ENCODE peak calls at places on chromosome 19, in five cellular contexts. D is activated CD8-positive, alpha-beta T cell treated with anti-CD3 and anti-CD28 coated beads for 36 hours; V is nephron progenitor cell; A is AG04450; F is HCT116. K is an unnamed sample.

GRCh38 chr19:9786342-9786741 is 17.8 kb upstream of the ZNF846 start:
- DNase-seq in D (no peak), V (no peak), F (no peak), A (no peak), K (no peak)

GRCh38 chr19:48780684-48781391 is 25.5 kb downstream of the FGF21 start:
- DNase-seq in D (no peak), V (no peak), A (no peak), F (no peak), K (no peak)

GRCh38 chr19:53808710-53809125 is 15.4 kb downstream of the NLRP12 start:
- DNase-seq in F (peak), V (no peak), D (no peak), A (no peak), K (no peak)

GRCh38 chr19:28466107-28467045 is 746.6 kb downstream of the UQCRFS1 start:
- DNase-seq in A (no peak), D (peak), V (peak), F (no peak), K (no peak)

GRCh38 chr19:13953021-13953531 is 767 bp downstream of the DCAF15 start:
- DNase-seq in A (no peak), F (no peak), V (no peak), D (peak), K (no peak)

GRCh38 chr19:6222884-6223283 is 56.9 kb downstream of the MLLT1 start:
- DNase-seq in D (no peak), V (no peak), F (no peak), A (no peak), K (no peak)

GRCh38 chr19:40147693-40148347 is 43.4 kb upstream of the MAP3K10 start:
- DNase-seq in F (no peak), A (peak), V (no peak), D (peak), K (peak)

GRCh38 chr19:40380199-40381037 is 9.6 kb downstream of the HIPK4 start:
- DNase-seq in V (no peak), F (no peak), A (no peak), D (no peak), K (no peak)

GRCh38 chr19:38252935-38253691 is 3.1 kb downstream of the PPP1R14A start:
- DNase-seq in D (no peak), V (peak), F (no peak), A (no peak), K (no peak)

GRCh38 chr19:7550169-7550770 is 14.8 kb downstream of the PNPLA6 start:
- DNase-seq in V (no peak), A (no peak), D (no peak), F (no peak), K (no peak)

GRCh38 chr19:18279516-18280246 is 1.7 kb downstream of the JUND start:
- DNase-seq in F (peak), V (peak), D (peak), A (peak), K (peak)

GRCh38 chr19:18281082-18282020 is at the start of gene JUND:
- DNase-seq in F (peak), V (peak), D (peak), A (peak), K (peak)

GRCh38 chr19:18280247-18281081 is 958 bp downstream of the JUND start:
- DNase-seq in V (peak), A (no peak), D (peak), F (no peak), K (no peak)

GRCh38 chr19:18279266-18279515 is 2.2 kb downstream of the JUND start:
- DNase-seq in A (no peak), F (no peak), V (no peak), D (no peak), K (no peak)

GRCh38 chr19:18278521-18279265 is 2.7 kb downstream of the JUND start:
- DNase-seq in F (no peak), V (peak), D (peak), A (no peak), K (no peak)
- TF ChIP-seq CTCF in F (peak), V (no peak), D (no peak), A (peak), K (peak)

GRCh38 chr19:32357720-32358119 is 12.3 kb downstream of the ZNF507 start:
- DNase-seq in V (no peak), A (no peak), F (no peak), D (no peak), K (no peak)
- TF ChIP-seq CTCF in V (no peak), A (peak), F (peak), D (no peak), K (no peak)

GRCh38 chr19:42291437-42291815 is 10.5 kb upstream of the PRR19 start:
- DNase-seq in A (no peak), D (no peak), V (no peak), F (no peak), K (no peak)

GRCh38 chr19:42290136-42290522 is 11.8 kb upstream of the PRR19 start:
- DNase-seq in D (no peak), A (no peak), F (no peak), V (no peak), K (no peak)

GRCh38 chr19:42292042-42292960 is 9.6 kb upstream of the PRR19 start:
- DNase-seq in D (no peak), V (no peak), F (no peak), A (no peak), K (no peak)

GRCh38 chr19:42289556-42290041 is 12.3 kb upstream of the PRR19 start:
- DNase-seq in D (no peak), V (no peak), F (no peak), A (no peak), K (no peak)

DNA sequence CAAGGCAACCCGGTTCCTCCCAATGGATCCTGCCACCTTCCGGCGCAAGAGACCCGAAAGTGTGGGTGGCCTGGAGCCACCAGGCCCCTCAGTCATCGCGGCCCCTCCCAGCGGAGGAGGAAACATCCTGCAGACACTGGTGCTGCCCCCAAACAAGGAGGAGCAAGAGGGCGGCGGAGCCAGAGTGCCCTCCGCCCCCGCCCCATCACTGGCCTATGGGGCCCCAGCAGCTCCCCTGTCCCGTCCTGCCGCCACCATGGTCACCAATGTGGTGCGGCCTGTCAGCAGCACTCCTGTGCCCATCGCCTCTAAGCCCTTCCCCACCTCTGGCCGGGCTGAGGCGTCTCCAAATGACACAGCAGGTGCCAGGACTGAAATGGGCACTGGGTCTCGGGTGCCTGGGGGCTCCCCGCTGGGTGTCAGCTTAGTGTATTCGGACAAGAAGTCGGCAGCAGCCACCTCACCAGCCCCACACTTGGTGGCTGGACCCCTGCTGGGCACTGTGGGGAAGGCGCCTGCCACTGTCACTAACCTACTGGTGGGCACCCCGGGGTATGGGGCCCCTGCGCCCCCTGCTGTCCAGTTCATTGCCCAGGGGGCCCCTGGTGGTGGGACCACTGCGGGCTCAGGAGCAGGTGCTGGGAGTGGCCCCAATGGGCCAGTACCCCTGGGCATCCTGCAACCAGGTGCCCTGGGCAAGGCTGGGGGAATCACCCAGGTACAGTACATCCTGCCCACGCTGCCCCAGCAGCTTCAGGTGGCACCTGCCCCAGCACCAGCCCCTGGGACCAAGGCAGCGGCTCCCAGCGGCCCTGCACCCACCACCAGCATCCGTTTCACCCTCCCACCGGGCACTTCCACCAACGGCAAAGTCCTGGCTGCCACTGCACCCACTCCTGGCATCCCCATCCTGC is 11.2 kb upstream of the PRR19 start:
- DNase-seq in A (no peak), D (peak), F (no peak), V (peak), K (no peak)
- TF ChIP-seq CTCF in A (peak), D (peak), F (peak), V (peak), K (peak)

GRCh38 chr19:2478324-2478755 is 2.4 kb downstream of the GADD45B start:
- DNase-seq in D (peak), A (no peak), V (peak), F (no peak), K (no peak)
- TF ChIP-seq CTCF in D (peak), A (peak), V (no peak), F (no peak), K (peak)

DNA sequence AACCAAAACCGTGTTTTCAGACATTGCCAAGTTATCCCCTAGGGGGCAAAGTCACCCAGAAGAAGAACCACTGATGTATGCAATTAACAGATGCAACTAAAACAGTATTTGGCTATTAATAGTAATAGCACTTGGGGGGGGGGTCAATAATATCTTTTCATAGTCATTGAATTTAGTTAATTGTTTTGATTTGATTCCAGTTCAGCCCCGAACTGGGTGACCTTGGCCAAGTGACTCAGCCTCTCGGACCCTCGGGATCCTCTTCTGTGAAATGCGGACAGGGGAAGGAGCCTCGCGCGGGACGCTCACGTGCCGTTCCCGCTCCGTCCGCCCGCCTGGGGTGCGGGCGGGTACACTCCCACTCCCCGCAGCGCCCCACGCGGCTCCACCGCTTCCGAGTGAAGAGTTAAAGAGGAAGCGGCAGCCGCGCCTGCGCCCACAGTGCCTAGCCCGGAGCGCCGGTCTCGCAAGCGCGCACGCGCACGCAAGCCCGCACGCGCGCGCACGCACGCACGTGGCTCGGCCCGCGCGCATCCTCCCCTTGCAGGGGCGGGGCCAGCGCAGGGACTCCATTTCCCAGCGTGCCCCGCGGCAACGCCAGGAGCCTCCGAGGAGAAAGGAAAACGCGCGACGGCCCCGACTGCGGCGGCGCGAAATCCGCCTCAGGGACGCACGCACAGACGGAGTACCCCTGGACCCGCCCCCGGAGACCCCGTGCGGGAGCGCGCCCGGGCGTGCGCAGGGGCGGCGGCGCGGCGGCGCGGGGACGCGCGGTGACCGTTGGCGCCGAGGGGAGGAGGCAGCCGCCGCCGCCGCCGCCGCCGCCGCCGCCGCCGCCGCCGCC is at the start of gene DAZAP1:
- DNase-seq in F (peak), A (peak), V (peak), D (peak), K (peak)
- TF ChIP-seq CTCF in F (peak), A (peak), V (peak), D (peak), K (peak)

GRCh38 chr19:50537306-50537685 is 23.6 kb upstream of the ASPDH start:
- DNase-seq in A (no peak), V (no peak), F (no peak), D (no peak), K (no peak)

GRCh38 chr19:50537769-50538230 is 24.1 kb upstream of the ASPDH start:
- DNase-seq in D (peak), A (peak), F (peak), V (peak), K (peak)

GRCh38 chr19:50535672-50536071 is 22.0 kb upstream of the ASPDH start:
- DNase-seq in F (no peak), D (no peak), A (no peak), V (no peak), K (no peak)

GRCh38 chr19:50534478-50534877 is 20.8 kb upstream of the ASPDH start:
- DNase-seq in F (no peak), V (no peak), A (no peak), D (no peak), K (no peak)

DNA sequence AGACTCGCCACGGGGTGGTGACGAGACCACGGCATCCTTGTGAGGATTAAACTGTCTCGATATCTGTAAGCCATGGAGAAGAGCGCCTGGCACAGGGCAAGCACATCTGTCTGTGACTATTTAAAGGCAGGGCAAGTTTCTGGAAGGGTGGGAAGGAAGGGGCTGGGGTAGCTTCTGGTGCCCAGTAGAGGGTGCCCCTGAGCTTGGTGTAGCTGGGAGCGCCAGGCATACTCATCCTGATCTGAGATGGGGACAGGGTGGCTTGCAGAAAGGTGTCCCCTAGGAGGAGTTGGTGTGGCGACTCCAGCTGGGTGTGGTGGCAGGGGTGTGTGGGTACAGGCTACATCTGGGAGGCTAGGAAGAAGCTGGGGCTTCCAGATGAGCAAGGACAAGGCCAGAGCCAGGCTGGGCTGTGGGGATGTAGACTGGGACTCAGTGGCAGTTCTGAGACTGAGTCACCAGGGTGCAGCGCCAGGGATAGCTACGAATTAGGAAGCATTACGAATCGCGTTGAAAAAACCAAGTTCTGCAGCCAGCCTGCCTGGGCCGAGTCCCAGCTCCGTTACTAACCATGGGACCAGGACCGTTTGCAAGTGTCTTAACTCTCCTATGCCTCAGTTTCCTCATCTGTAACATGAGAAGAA is 23.1 kb upstream of the ASPDH start:
- DNase-seq in A (no peak), V (no peak), D (no peak), F (no peak), K (no peak)
- TF ChIP-seq CTCF in A (no peak), V (no peak), D (no peak), F (peak), K (no peak)

GRCh38 chr19:42683917-42684513 is 56.3 kb downstream of the PSG3 start:
- DNase-seq in D (peak), F (peak), A (no peak), V (peak), K (no peak)
- TF ChIP-seq CTCF in D (peak), F (peak), A (peak), V (peak), K (peak)

K was measured in AG04449.